ENCODE peak calls at places on chromosomes 4 and X, in five cellular contexts. N, V, S, Y and Z are unnamed samples.

GRCh38 chr4:110514889-110515479 is 39.0 kb downstream of the ENPEP start:
- DNase-seq in N (peak; percentile 54), S (peak; percentile 37), Y (no peak), V (no peak), Z (no peak)

GRCh38 chr4:15344041-15344440 is 83.8 kb upstream of the C1QTNF7 start:
- DNase-seq in V (no peak), N (no peak), Y (no peak), S (no peak), Z (no peak)

GRCh38 chrX:9775930-9776329 is 10.3 kb upstream of the GPR143 start:
- DNase-seq in V (no peak), Y (no peak), N (no peak), S (peak; percentile 44), Z (no peak)

GRCh38 chrX:72316408-72317079 is 10.8 kb upstream of the CITED1 start:
- DNase-seq in S (no peak), V (peak; percentile 13), Y (no peak), N (no peak), Z (no peak)

GRCh38 chrX:53261573-53261972 is 19.8 kb downstream of the IQSEC2 start:
- DNase-seq in V (no peak), Y (no peak), N (no peak), S (no peak), Z (no peak)

GRCh38 chr4:148215202-148215601 is 227.0 kb downstream of the NR3C2 start:
- DNase-seq in S (no peak), V (no peak), N (no peak), Y (no peak), Z (no peak)

GRCh38 chr4:152805818-152806217 is 26.1 kb downstream of the ARFIP1 start:
- DNase-seq in V (no peak), N (no peak), Y (no peak), S (no peak), Z (no peak)

GRCh38 chr4:123346330-123346940 is 50.2 kb upstream of the SPRY1 start:
- DNase-seq in Y (no peak), N (no peak), V (no peak), S (no peak), Z (no peak)

GRCh38 chr4:176814770-176815169 is 22.0 kb upstream of the VEGFC start:
- DNase-seq in V (no peak), Y (no peak), N (no peak), S (no peak), Z (no peak)

GRCh38 chr4:131091896-131092295 is 1995.9 kb downstream of the C4orf33 start:
- DNase-seq in N (peak; percentile 60), S (peak; percentile 57), V (no peak), Y (no peak), Z (no peak)

GRCh38 chr4:73674451-73674919 is 54.2 kb upstream of the RASSF6 start:
- DNase-seq in Y (no peak), N (peak; percentile 49), V (no peak), S (no peak), Z (no peak)

GRCh38 chr4:24482871-24483270 is 101.5 kb downstream of the DHX15 start:
- DNase-seq in S (no peak), V (no peak), N (no peak), Y (no peak), Z (no peak)

GRCh38 chr4:51930557-51930956 is 87.6 kb downstream of the DCUN1D4 start:
- DNase-seq in S (no peak), V (no peak), N (no peak), Y (no peak), Z (no peak)

GRCh38 chr4:7361256-7361655 is 73.5 kb downstream of the PSAPL1 start:
- DNase-seq in N (no peak), S (peak; percentile 48), V (no peak), Y (no peak), Z (no peak)

GRCh38 chrX:11541510-11541909 is 124.2 kb downstream of the ARHGAP6 start:
- DNase-seq in N (no peak), S (no peak), V (no peak), Y (no peak), Z (no peak)

GRCh38 chr4:67261971-67262370 is 283.3 kb downstream of the CENPC start:
- DNase-seq in V (no peak), S (no peak), N (no peak), Y (no peak), Z (no peak)

GRCh38 chr4:33494150-33494549 is 2750.2 kb downstream of the ARAP2 start:
- DNase-seq in S (no peak), V (no peak), N (peak; percentile 6), Y (no peak), Z (no peak)

GRCh38 chr4:107018336-107018735 is 17.8 kb downstream of the DKK2 start:
- DNase-seq in V (no peak), N (no peak), S (no peak), Y (no peak), Z (no peak)

GRCh38 chr4:107017681-107018321 is 18.3 kb downstream of the DKK2 start:
- DNase-seq in V (no peak), S (no peak), N (no peak), Y (no peak), Z (no peak)
- TF ChIP-seq CTCF in V (no peak), S (no peak), N (no peak), Y (no peak), Z (no peak)

GRCh38 chrX:115362334-115363095 is 73.0 kb downstream of the LUZP4 start:
- DNase-seq in N (no peak), S (no peak), V (no peak), Y (no peak), Z (no peak)
- TF ChIP-seq CTCF in N (no peak), S (peak; percentile 49), V (no peak), Y (no peak), Z (no peak)

GRCh38 chrX:119692241-119693031 is 532 bp downstream of the SEPTIN6 start:
- DNase-seq in N (peak; percentile 41), S (peak; percentile 45), Y (no peak), V (peak; percentile 57), Z (peak; percentile 11)
- TF ChIP-seq CTCF in N (no peak), S (peak; percentile 13), Y (no peak), V (no peak), Z (no peak)

GRCh38 chr4:186839122-186840037 is 115.7 kb upstream of the FAT1 start:
- DNase-seq in N (peak; percentile 48), V (no peak), S (no peak), Y (peak; percentile 33), Z (no peak)

GRCh38 chr4:186844059-186844681 is 120.5 kb upstream of the FAT1 start:
- DNase-seq in V (no peak), S (peak; percentile 86), Y (peak; percentile 27), N (no peak), Z (no peak)

GRCh38 chr4:186838295-186838694 is 114.6 kb upstream of the FAT1 start:
- DNase-seq in N (no peak), Y (no peak), V (no peak), S (no peak), Z (no peak)

GRCh38 chr4:186840222-186840701 is 116.6 kb upstream of the FAT1 start:
- DNase-seq in V (no peak), N (no peak), S (no peak), Y (peak; percentile 82), Z (no peak)

GRCh38 chr4:186840771-186841301 is 117.2 kb upstream of the FAT1 start:
- DNase-seq in V (no peak), Y (peak; percentile 34), S (no peak), N (no peak), Z (no peak)
- TF ChIP-seq CTCF in V (no peak), Y (no peak), S (no peak), N (no peak), Z (no peak)

DNA sequence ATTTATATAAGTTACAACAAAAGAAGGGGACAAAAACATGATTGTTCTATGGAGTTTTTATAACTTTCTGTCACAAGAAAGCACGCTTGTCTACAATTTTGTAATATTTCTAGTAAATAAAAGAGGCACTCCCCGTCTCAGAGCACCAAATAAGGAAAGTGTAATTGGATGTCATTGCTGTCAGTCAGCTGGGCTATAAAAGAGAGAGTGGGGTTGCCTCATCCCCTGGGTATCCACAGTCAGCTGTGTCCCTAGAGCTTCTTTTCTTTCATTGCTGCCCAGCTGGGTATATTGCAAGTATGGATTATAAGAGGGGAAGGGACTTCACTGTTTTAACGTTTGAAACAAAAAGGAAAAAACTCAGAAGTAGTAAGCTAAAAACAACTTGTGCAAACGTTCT is 61.3 kb downstream of the NPNT start:
- DNase-seq in S (peak; percentile 7), V (no peak), Y (no peak), N (no peak), Z (no peak)
- TF ChIP-seq CTCF in S (no peak), V (no peak), Y (no peak), N (no peak), Z (no peak)